ENCODE peak calls at places on chromosomes 2 and 18, in four cellular contexts. One of them, this sample, is unnamed.

GRCh38 chr18:2979027-2979570 is 33.8 kb downstream of the LPIN2 start:
- DNase-seq in pancreas: peak
- DNase-seq in central memory CD8-positive, alpha-beta T cell: no peak
- DNase-seq in endothelial cell: no peak
- DNase-seq in this sample: no peak

GRCh38 chr2:10301946-10302478 is 692 bp upstream of the HPCAL1 start:
- DNase-seq in pancreas: no peak
- DNase-seq in central memory CD8-positive, alpha-beta T cell: no peak
- DNase-seq in endothelial cell: no peak
- DNase-seq in this sample: no peak

GRCh38 chr2:3223080-3223923 is 154.3 kb downstream of the EIPR1 start:
- DNase-seq in pancreas: no peak
- DNase-seq in central memory CD8-positive, alpha-beta T cell: peak
- DNase-seq in endothelial cell: no peak
- DNase-seq in this sample: no peak

GRCh38 chr2:69482471-69482870 is 45.2 kb upstream of the NFU1 start:
- DNase-seq in pancreas: no peak
- DNase-seq in central memory CD8-positive, alpha-beta T cell: no peak
- DNase-seq in endothelial cell: no peak
- DNase-seq in this sample: no peak

GRCh38 chr2:136112949-136113766 is 4.8 kb downstream of the CXCR4 start:
- DNase-seq in pancreas: no peak
- DNase-seq in central memory CD8-positive, alpha-beta T cell: no peak
- DNase-seq in endothelial cell: no peak
- DNase-seq in this sample: no peak

GRCh38 chr18:24023185-24023814 is 8.7 kb downstream of the TTC39C start:
- DNase-seq in pancreas: no peak
- DNase-seq in central memory CD8-positive, alpha-beta T cell: no peak
- DNase-seq in endothelial cell: peak
- DNase-seq in this sample: peak

GRCh38 chr2:186848873-186849578 is at the start of gene ZSWIM2:
- DNase-seq in pancreas: peak
- DNase-seq in central memory CD8-positive, alpha-beta T cell: no peak
- DNase-seq in endothelial cell: peak
- DNase-seq in this sample: peak

GRCh38 chr2:121104721-121105141 is 180.3 kb downstream of the TFCP2L1 start:
- DNase-seq in pancreas: no peak
- DNase-seq in central memory CD8-positive, alpha-beta T cell: no peak
- DNase-seq in endothelial cell: no peak
- DNase-seq in this sample: no peak

GRCh38 chr18:74196220-74197119 is 48.1 kb downstream of the TIMM21 start:
- DNase-seq in pancreas: peak
- DNase-seq in central memory CD8-positive, alpha-beta T cell: no peak
- DNase-seq in endothelial cell: peak
- DNase-seq in this sample: peak

GRCh38 chr2:239130786-239131325 is 270.0 kb downstream of the HDAC4 start:
- DNase-seq in pancreas: no peak
- DNase-seq in central memory CD8-positive, alpha-beta T cell: no peak
- DNase-seq in endothelial cell: no peak
- DNase-seq in this sample: no peak

GRCh38 chr2:23905155-23905554 is 21.8 kb downstream of the ATAD2B start:
- DNase-seq in pancreas: no peak
- DNase-seq in central memory CD8-positive, alpha-beta T cell: no peak
- DNase-seq in endothelial cell: no peak
- DNase-seq in this sample: no peak

GRCh38 chr18:64332851-64333250 is 184.0 kb upstream of the LINC00305 start:
- DNase-seq in pancreas: no peak
- DNase-seq in central memory CD8-positive, alpha-beta T cell: no peak
- DNase-seq in endothelial cell: no peak
- DNase-seq in this sample: no peak

GRCh38 chr2:200592414-200593075 is 6.7 kb downstream of the AOX1 start:
- DNase-seq in pancreas: peak
- DNase-seq in central memory CD8-positive, alpha-beta T cell: no peak
- DNase-seq in endothelial cell: peak
- DNase-seq in this sample: no peak

GRCh38 chr2:14806567-14807077 is 174.1 kb downstream of the LRATD1 start:
- DNase-seq in pancreas: no peak
- DNase-seq in central memory CD8-positive, alpha-beta T cell: no peak
- DNase-seq in endothelial cell: no peak
- DNase-seq in this sample: no peak

GRCh38 chr18:79540161-79540913 is 139.3 kb upstream of the CTDP1 start:
- DNase-seq in pancreas: no peak
- DNase-seq in central memory CD8-positive, alpha-beta T cell: no peak
- DNase-seq in endothelial cell: no peak
- DNase-seq in this sample: no peak

GRCh38 chr2:47697000-47697601 is 85.8 kb upstream of the MSH6 start:
- DNase-seq in pancreas: no peak
- DNase-seq in central memory CD8-positive, alpha-beta T cell: no peak
- DNase-seq in endothelial cell: no peak
- DNase-seq in this sample: no peak

GRCh38 chr2:108853421-108853820 is 66.8 kb downstream of the CCDC138 start:
- DNase-seq in pancreas: no peak
- DNase-seq in central memory CD8-positive, alpha-beta T cell: no peak
- DNase-seq in endothelial cell: no peak
- DNase-seq in this sample: no peak

GRCh38 chr2:45169339-45170190 is 160.3 kb upstream of the SIX2 start:
- DNase-seq in pancreas: peak
- DNase-seq in central memory CD8-positive, alpha-beta T cell: no peak
- DNase-seq in endothelial cell: peak
- DNase-seq in this sample: peak

GRCh38 chr2:145186303-145186702 is 666.4 kb upstream of the ZEB2 start:
- DNase-seq in pancreas: no peak
- DNase-seq in central memory CD8-positive, alpha-beta T cell: no peak
- DNase-seq in endothelial cell: no peak
- DNase-seq in this sample: no peak

This sample was measured in WERI-Rb-1.